ENCODE peak calls at places on chromosomes 7 and 10, in nine cellular contexts. C is astrocyte of the spinal cord; X is retinal pigment epithelial cell; K is tibial artery; N is GM23338; L is aorta; V is CD4-positive, CD25-positive, alpha-beta regulatory T cell; M is coronary artery; J is GM06990. G is an unnamed sample.

GRCh38 chr10:44167752-44168151 is 217.1 kb downstream of the CXCL12 start:
- DNase-seq in M (no peak), N (no peak), K (no peak), J (no peak), C (no peak), X (no peak), L (no peak), V (no peak), G (no peak)

GRCh38 chr10:99676895-99677294 is 17.6 kb downstream of the ENTPD7 start:
- DNase-seq in V (no peak), K (no peak), M (no peak), X (no peak), J (no peak), L (no peak), N (no peak), C (no peak), G (peak)

GRCh38 chr10:14658331-14659122 is 116.2 kb downstream of the FAM107B start:
- DNase-seq in C (peak), M (no peak), V (no peak), X (peak), L (no peak), J (peak), K (no peak), N (no peak), G (no peak)

GRCh38 chr7:151430391-151431205 is 9.3 kb downstream of the CRYGN start:
- DNase-seq in X (no peak), V (no peak), N (no peak), L (no peak), C (no peak), J (no peak), K (no peak), M (no peak), G (no peak)

GRCh38 chr7:585229-585711 is 65.6 kb upstream of the PDGFA start:
- DNase-seq in L (peak), N (no peak), J (no peak), V (peak), M (no peak), X (no peak), K (no peak), C (no peak), G (peak)

GRCh38 chr10:613661-614340 is 75.7 kb downstream of the DIP2C start:
- DNase-seq in V (no peak), K (peak), N (no peak), J (no peak), C (no peak), M (no peak), X (no peak), L (peak), G (no peak)

GRCh38 chr7:7257899-7258692 is 75.8 kb downstream of the C1GALT1 start:
- DNase-seq in J (peak), L (no peak), N (no peak), C (no peak), M (no peak), K (no peak), X (no peak), V (no peak), G (no peak)

GRCh38 chr10:129933456-129934092 is 30.5 kb downstream of the EBF3 start:
- DNase-seq in M (no peak), X (no peak), N (no peak), K (peak), J (no peak), C (no peak), L (no peak), V (no peak), G (no peak)

GRCh38 chr7:108347616-108348015 is 108.6 kb downstream of the NRCAM start:
- DNase-seq in J (no peak), V (no peak), L (no peak), C (peak), K (no peak), M (no peak), X (no peak), N (peak), G (peak)

GRCh38 chr10:99676435-99676834 is 17.1 kb downstream of the ENTPD7 start:
- DNase-seq in C (peak), K (no peak), N (no peak), J (no peak), X (no peak), L (no peak), V (no peak), M (no peak), G (peak)

GRCh38 chr10:112209534-112210200 is 26.1 kb upstream of the GPAM start:
- DNase-seq in X (no peak), K (no peak), C (no peak), V (no peak), L (no peak), M (no peak), J (no peak), N (no peak), G (no peak)

GRCh38 chr7:86844608-86845007 is 200.9 kb downstream of the GRM3 start:
- DNase-seq in M (no peak), K (no peak), X (no peak), L (no peak), N (no peak), V (no peak), J (peak), C (no peak), G (no peak)

GRCh38 chr7:131972251-131972650 is 415.8 kb upstream of the PODXL start:
- DNase-seq in C (no peak), J (no peak), L (no peak), M (no peak), K (no peak), N (peak), V (no peak), X (no peak), G (no peak)

GRCh38 chr7:147432068-147432467 is 1158.5 kb upstream of the C7orf33 start:
- DNase-seq in X (no peak), M (no peak), J (no peak), N (peak), L (no peak), C (peak), K (no peak), V (no peak), G (peak)

GRCh38 chr7:7569113-7569527 is 2.4 kb downstream of the MIOS start:
- DNase-seq in K (no peak), X (no peak), C (no peak), L (no peak), V (peak), J (peak), M (no peak), N (no peak), G (no peak)

GRCh38 chr10:48608279-48608681 is 3.4 kb upstream of the ARHGAP22 start:
- DNase-seq in V (no peak), C (no peak), L (no peak), M (peak), J (no peak), K (peak), N (peak), X (no peak), G (peak)

GRCh38 chr7:108109216-108109908 is 20.8 kb downstream of the LAMB4 start:
- DNase-seq in X (no peak), V (no peak), C (no peak), K (no peak), N (peak), J (no peak), M (no peak), L (no peak), G (peak)

GRCh38 chr7:65371468-65371867 is 2.2 kb upstream of the ZNF92 start:
- DNase-seq in N (no peak), V (no peak), C (no peak), L (no peak), K (peak), J (no peak), X (peak), M (no peak), G (no peak)

GRCh38 chr7:87608443-87608842 is 7.8 kb upstream of the ABCB1 start:
- DNase-seq in N (no peak), M (no peak), X (peak), K (no peak), L (no peak), C (no peak), J (no peak), V (no peak), G (no peak)

GRCh38 chr7:140639366-140640053 is 1.1 kb downstream of the DENND2A start:
- DNase-seq in V (no peak), N (peak), C (peak), M (no peak), L (peak), K (no peak), J (no peak), X (no peak), G (no peak)

GRCh38 chr7:359776-360361 is 69.9 kb downstream of the FOXL3 start:
- DNase-seq in K (no peak), V (no peak), M (no peak), N (no peak), X (no peak), J (no peak), L (peak), C (no peak), G (no peak)

GRCh38 chr7:37531225-37531624 is 82.6 kb upstream of the ELMO1 start:
- DNase-seq in X (no peak), N (no peak), J (no peak), M (no peak), K (no peak), V (no peak), C (no peak), L (no peak), G (no peak)

GRCh38 chr7:107035446-107035845 is 9.1 kb upstream of the PRKAR2B start:
- DNase-seq in X (no peak), L (no peak), J (no peak), N (no peak), C (peak), M (no peak), K (no peak), V (no peak), G (peak)

GRCh38 chr10:114068054-114068707 is 24.5 kb downstream of the ADRB1 start:
- DNase-seq in K (no peak), C (no peak), X (no peak), L (no peak), M (no peak), V (no peak), N (no peak), J (no peak), G (no peak)

GRCh38 chr7:139451638-139452037 is 31.8 kb downstream of the KLRG2 start:
- DNase-seq in K (no peak), J (no peak), N (no peak), X (no peak), V (no peak), M (no peak), L (peak), C (peak), G (no peak)

GRCh38 chr7:148882668-148883232 is 1.3 kb downstream of the EZH2 start:
- DNase-seq in M (no peak), N (no peak), J (no peak), V (no peak), K (no peak), C (peak), X (no peak), L (no peak), G (peak)

GRCh38 chr7:41170466-41170865 is 532.4 kb downstream of the INHBA start:
- DNase-seq in X (no peak), L (no peak), J (no peak), N (no peak), M (no peak), C (no peak), V (no peak), K (no peak), G (no peak)

GRCh38 chr7:115008465-115009114 is 86.7 kb downstream of the MDFIC start:
- DNase-seq in M (peak), N (no peak), L (peak), C (peak), V (no peak), X (no peak), K (peak), J (peak), G (no peak)

GRCh38 chr10:78502208-78502943 is 468.7 kb downstream of the RPS24 start:
- DNase-seq in N (no peak), C (peak), X (no peak), M (no peak), K (no peak), L (no peak), V (no peak), J (no peak), G (no peak)

GRCh38 chr7:18770154-18770807 is 274.7 kb downstream of the HDAC9 start:
- DNase-seq in K (no peak), L (no peak), V (no peak), X (no peak), C (peak), J (no peak), N (no peak), M (no peak), G (no peak)

GRCh38 chr10:132156382-132156781 is 30.4 kb upstream of the DPYSL4 start:
- DNase-seq in C (no peak), M (no peak), K (no peak), N (no peak), J (no peak), V (no peak), X (no peak), L (no peak), G (no peak)
- H3K4me3 ChIP-seq in C (no peak), M (no peak), K (no peak), N (no peak), J (no peak), V (no peak), X (no peak), L (no peak), G (no peak)

DNA sequence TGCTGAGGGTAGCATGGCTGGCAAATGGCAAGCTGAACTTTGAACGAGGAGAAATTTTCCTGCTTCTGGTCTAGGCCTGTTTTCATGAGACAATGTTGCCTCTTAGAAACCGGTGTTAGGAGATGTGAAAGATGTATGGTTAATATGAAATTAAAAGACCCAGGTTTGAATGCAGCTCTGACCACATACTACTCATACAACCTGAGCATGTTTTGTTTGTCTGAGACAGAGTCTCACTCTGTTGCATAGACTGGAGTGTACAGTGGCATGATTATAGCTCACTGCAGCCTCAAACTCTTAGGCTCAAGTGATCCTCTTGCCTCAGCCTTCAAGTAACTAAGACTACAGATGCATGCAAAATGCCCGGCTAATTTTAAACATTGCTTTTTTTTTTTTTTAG is 193.4 kb upstream of the FZD8 start:
- DNase-seq in M (no peak), N (no peak), L (no peak), X (no peak), J (no peak), K (no peak), C (no peak), V (no peak), G (no peak)
- H3K4me3 ChIP-seq in M (no peak), N (no peak), L (no peak), X (no peak), J (no peak), K (no peak), C (no peak), V (no peak), G (no peak)

GRCh38 chr10:102714621-102715455 is at the start of gene SFXN2:
- DNase-seq in V (peak), J (no peak), C (no peak), K (no peak), X (no peak), N (peak), L (no peak), M (no peak), G (no peak)

GRCh38 chr10:102713814-102714620 is at the start of gene ARL3:
- DNase-seq in L (peak), C (peak), K (peak), X (peak), J (peak), V (peak), N (peak), M (peak), G (peak)

GRCh38 chr10:102713483-102713813 is 749 bp downstream of the ARL3 start:
- DNase-seq in X (no peak), C (no peak), J (no peak), N (no peak), K (no peak), V (no peak), L (no peak), M (no peak), G (no peak)

GRCh38 chr10:102718220-102718619 is 3.8 kb downstream of the SFXN2 start:
- DNase-seq in M (no peak), K (no peak), X (no peak), C (peak), L (no peak), N (peak), V (no peak), J (no peak), G (peak)

GRCh38 chr10:102715880-102716279 is 1.4 kb downstream of the SFXN2 start:
- DNase-seq in C (no peak), M (no peak), L (no peak), V (no peak), J (no peak), N (no peak), K (no peak), X (no peak), G (no peak)
- H3K4me3 ChIP-seq in C (no peak), M (no peak), L (no peak), V (no peak), J (no peak), N (peak), K (no peak), X (no peak), G (no peak)

GRCh38 chr10:3467052-3467906 is 294.7 kb upstream of the PITRM1 start:
- DNase-seq in K (peak), V (no peak), C (peak), J (no peak), X (peak), N (peak), L (peak), M (peak), G (no peak)
- H3K4me3 ChIP-seq in K (peak), V (peak), C (peak), J (no peak), X (no peak), N (no peak), L (no peak), M (peak), G (no peak)

GRCh38 chr10:58266826-58267712 is 625 bp downstream of the IPMK start:
- DNase-seq in C (peak), L (peak), V (peak), X (no peak), J (peak), M (peak), N (peak), K (peak), G (peak)

GRCh38 chr10:58267713-58268453 is at the start of gene IPMK:
- DNase-seq in L (peak), K (peak), N (peak), C (peak), X (peak), V (peak), J (peak), M (peak), G (peak)

GRCh38 chr10:58268454-58268945 is 462 bp upstream of the CISD1 start:
- DNase-seq in C (no peak), M (no peak), L (no peak), X (no peak), N (no peak), J (no peak), V (no peak), K (no peak), G (no peak)

GRCh38 chr10:58266003-58266825 is 1.5 kb downstream of the IPMK start:
- DNase-seq in V (peak), C (peak), K (no peak), X (no peak), L (no peak), N (no peak), J (peak), M (no peak), G (peak)

GRCh38 chr10:58264780-58265179 is 2.9 kb downstream of the IPMK start:
- DNase-seq in K (no peak), M (no peak), X (no peak), J (no peak), C (no peak), V (no peak), N (peak), L (no peak), G (no peak)
- H3K4me3 ChIP-seq in K (no peak), M (no peak), X (no peak), J (peak), C (no peak), V (peak), N (peak), L (no peak), G (peak)

DNA sequence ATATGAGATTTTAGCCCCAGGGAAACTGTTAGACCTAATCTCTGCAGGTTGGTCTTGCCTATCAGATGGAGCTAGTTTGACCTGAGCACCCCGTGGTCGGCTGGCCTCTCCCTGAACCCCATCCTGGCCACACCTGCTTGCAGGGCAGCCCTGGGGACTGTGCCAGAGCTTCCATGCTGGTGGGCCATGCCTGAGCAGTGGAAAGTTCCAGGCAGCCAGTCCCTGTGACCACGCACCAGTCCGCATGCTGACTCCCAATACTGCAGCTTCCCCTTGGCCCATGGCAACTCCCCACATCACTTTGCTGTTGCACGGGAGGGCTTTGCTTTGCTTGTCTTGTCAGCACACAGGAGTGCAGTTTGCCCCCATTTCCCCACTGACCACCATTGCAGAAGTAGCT is 427.8 kb upstream of the SEMA3D start:
- DNase-seq in L (no peak), C (no peak), M (no peak), N (no peak), V (no peak), J (no peak), X (no peak), K (no peak), G (no peak)
- H3K4me3 ChIP-seq in L (no peak), C (no peak), M (no peak), N (no peak), V (no peak), J (no peak), X (no peak), K (no peak), G (no peak)

DNA sequence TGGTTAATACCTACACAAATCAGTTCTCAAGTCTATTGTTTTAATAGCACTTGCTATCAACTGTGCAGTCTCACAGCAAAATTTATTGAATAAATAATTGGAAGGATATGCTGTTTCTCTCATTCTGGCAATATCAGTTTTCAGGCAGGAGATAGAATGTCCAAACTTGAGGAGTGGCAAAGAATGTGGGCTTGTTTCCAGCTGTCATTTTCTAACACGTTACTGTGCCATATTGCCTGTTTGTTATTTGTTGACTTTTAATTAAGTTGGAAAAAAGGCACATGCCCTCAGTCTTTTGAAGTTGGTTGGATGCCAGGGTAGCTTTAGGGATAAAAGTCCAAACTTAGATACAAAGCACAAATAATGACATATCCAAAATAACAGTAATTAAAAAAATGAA is 52.2 kb downstream of the MAGI2 start:
- DNase-seq in K (no peak), X (no peak), N (no peak), V (no peak), C (no peak), L (no peak), M (no peak), J (no peak), G (no peak)
- H3K4me3 ChIP-seq in K (no peak), X (no peak), N (no peak), V (no peak), C (no peak), L (no peak), M (no peak), J (no peak), G (no peak)

GRCh38 chr10:11806706-11807105 is 16.4 kb upstream of the PROSER2 start:
- DNase-seq in C (no peak), K (no peak), L (no peak), V (no peak), N (no peak), J (no peak), X (no peak), M (no peak), G (no peak)

GRCh38 chr10:11813855-11814557 is 9.2 kb upstream of the PROSER2 start:
- DNase-seq in K (no peak), L (no peak), N (no peak), M (no peak), V (no peak), J (no peak), C (no peak), X (no peak), G (peak)

GRCh38 chr10:11813177-11813576 is 10.0 kb upstream of the PROSER2 start:
- DNase-seq in L (no peak), X (no peak), J (no peak), N (no peak), V (no peak), C (no peak), K (no peak), M (no peak), G (no peak)

GRCh38 chr10:11808808-11809207 is 14.3 kb upstream of the PROSER2 start:
- DNase-seq in L (no peak), X (no peak), J (no peak), N (no peak), C (no peak), V (no peak), K (no peak), M (no peak), G (no peak)

GRCh38 chr10:11810313-11810766 is 12.8 kb upstream of the PROSER2 start:
- DNase-seq in C (peak), L (no peak), K (no peak), J (no peak), X (no peak), N (no peak), V (no peak), M (no peak), G (no peak)
- H3K4me3 ChIP-seq in C (no peak), L (no peak), K (no peak), J (no peak), X (no peak), N (no peak), V (no peak), M (no peak), G (no peak)

G was measured in cardiac muscle cell.